ENCODE peak calls at places on chromosome 11, in seven cellular contexts. O is stimulated activated CD8-positive, alpha-beta memory T cell treated with anti-CD3 and anti-CD28 coated beads, Interleukin-7, amount 100 ng/mL, for 1 hour; L is activated naive CD4-positive, alpha-beta T cell; M is ELF-1; Z is neural crest cell; U is brain microvascular endothelial cell; A is iris pigment epithelial cell. F is an unnamed sample.

GRCh38 chr11:122267602-122268001 is 151.6 kb upstream of the BLID start:
- DNase-seq in O (no peak), L (no peak), M (peak), Z (no peak), U (peak), A (peak), F (no peak)

GRCh38 chr11:4704054-4704789 is at the start of gene MMP26:
- DNase-seq in O (no peak), L (no peak), M (peak), Z (no peak), U (no peak), A (no peak), F (no peak)

GRCh38 chr11:125952973-125953372 is 7.1 kb downstream of the VSIG10L2 start:
- DNase-seq in O (no peak), L (no peak), M (no peak), Z (no peak), U (no peak), A (no peak), F (no peak)

GRCh38 chr11:123239371-123240150 is 44.5 kb upstream of the CLMP start:
- DNase-seq in O (no peak), L (no peak), M (no peak), Z (no peak), U (no peak), A (no peak), F (no peak)

GRCh38 chr11:78400116-78400515 is 17.5 kb downstream of the GAB2 start:
- DNase-seq in O (no peak), L (no peak), M (no peak), Z (no peak), U (no peak), A (no peak), F (no peak)

GRCh38 chr11:95346207-95346718 is 115.3 kb upstream of the SESN3 start:
- DNase-seq in O (no peak), L (no peak), M (no peak), Z (no peak), U (no peak), A (no peak), F (no peak)

GRCh38 chr11:5384335-5384734 is 723 bp downstream of the OR51M1 start:
- DNase-seq in O (no peak), L (no peak), M (no peak), Z (no peak), U (no peak), A (no peak), F (no peak)

GRCh38 chr11:57303990-57304579 is 20.7 kb downstream of the TNKS1BP1 start:
- DNase-seq in O (no peak), L (no peak), M (no peak), Z (no peak), U (no peak), A (no peak), F (no peak)

GRCh38 chr11:88337342-88338222 is at the start of gene CTSC:
- DNase-seq in O (peak), L (peak), M (peak), Z (peak), U (peak), A (peak), F (peak)

GRCh38 chr11:26665946-26666345 is 55.9 kb downstream of the SLC5A12 start:
- DNase-seq in O (no peak), L (no peak), M (no peak), Z (no peak), U (no peak), A (no peak), F (no peak)

GRCh38 chr11:47233989-47234668 is 14.5 kb downstream of the ACP2 start:
- DNase-seq in O (no peak), L (no peak), M (peak), Z (no peak), U (peak), A (peak), F (no peak)

GRCh38 chr11:30552839-30553238 is 33.3 kb downstream of the MPPED2 start:
- DNase-seq in O (no peak), L (no peak), M (no peak), Z (no peak), U (no peak), A (no peak), F (no peak)

GRCh38 chr11:2204361-2205213 is 33.0 kb upstream of the TH start:
- DNase-seq in O (no peak), L (no peak), M (peak), Z (no peak), U (no peak), A (no peak), F (peak)

GRCh38 chr11:106091480-106092123 is 14.1 kb downstream of the AASDHPPT start:
- DNase-seq in O (no peak), L (no peak), M (no peak), Z (no peak), U (peak), A (peak), F (no peak)

GRCh38 chr11:84430661-84431060 is 1144.5 kb upstream of the CCDC90B start:
- DNase-seq in O (no peak), L (no peak), M (peak), Z (no peak), U (no peak), A (no peak), F (no peak)

GRCh38 chr11:124760205-124760652 is 1.9 kb downstream of the ESAM start:
- DNase-seq in O (no peak), L (no peak), M (peak), Z (no peak), U (no peak), A (no peak), F (no peak)

GRCh38 chr11:24153337-24153736 is 343.5 kb upstream of the LUZP2 start:
- DNase-seq in O (no peak), L (no peak), M (no peak), Z (no peak), U (no peak), A (no peak), F (no peak)